ENCODE peak calls at places on chromosome 13, in six cellular contexts. U is substantia nigra, H is AG10803, Z is AG08396, A is GM13976, F is activated T-cell treated with anti-CD3 and anti-CD28 coated beads for 1 hour. Y is an unnamed sample.

GRCh38 chr13:106612688-106613087 is 44.8 kb upstream of the ARGLU1 start:
- DNase-seq in A (no peak), Z (no peak), H (peak), F (no peak), U (no peak), Y (no peak)

GRCh38 chr13:47036291-47037008 is 139.6 kb upstream of the HTR2A start:
- DNase-seq in U (no peak), A (peak), F (no peak), H (no peak), Z (no peak), Y (peak)

GRCh38 chr13:27797228-27797624 is 4.9 kb downstream of the GSX1 start:
- DNase-seq in U (no peak), F (no peak), H (peak), A (no peak), Z (no peak), Y (no peak)

GRCh38 chr13:33363328-33363727 is 77.8 kb upstream of the STARD13 start:
- DNase-seq in Z (no peak), U (no peak), F (no peak), H (no peak), A (no peak), Y (peak)

GRCh38 chr13:99980201-99981114 is 1.1 kb upstream of the ZIC2 start:
- DNase-seq in A (peak), U (peak), H (peak), F (peak), Z (peak), Y (peak)

GRCh38 chr13:79673993-79674377 is 193.0 kb downstream of the NDFIP2 start:
- DNase-seq in U (no peak), Z (no peak), A (no peak), H (no peak), F (no peak), Y (no peak)

GRCh38 chr13:28532226-28533048 is 37.5 kb upstream of the FLT1 start:
- DNase-seq in H (no peak), A (peak), Z (peak), U (peak), F (no peak), Y (no peak)

GRCh38 chr13:111118898-111119607 is 3.9 kb downstream of the ARHGEF7 start:
- DNase-seq in Z (no peak), H (no peak), A (no peak), F (no peak), U (no peak), Y (no peak)

GRCh38 chr13:21033866-21034601 is 27.4 kb downstream of the LATS2 start:
- DNase-seq in U (no peak), Z (peak), A (no peak), H (peak), F (no peak), Y (no peak)

GRCh38 chr13:50616101-50616500 is 227.4 kb downstream of the DLEU7 start:
- DNase-seq in Z (no peak), F (no peak), A (no peak), H (peak), U (no peak), Y (no peak)

GRCh38 chr13:102380012-102380411 is 21.8 kb downstream of the FGF14 start:
- DNase-seq in A (no peak), F (no peak), U (no peak), Z (no peak), H (no peak), Y (no peak)

GRCh38 chr13:39556856-39557255 is 46.1 kb downstream of the LHFPL6 start:
- DNase-seq in A (no peak), U (no peak), F (no peak), H (no peak), Z (no peak), Y (no peak)

GRCh38 chr13:96960379-96960778 is 33.9 kb downstream of the OXGR1 start:
- DNase-seq in H (no peak), F (no peak), U (no peak), Z (no peak), A (no peak), Y (no peak)

Y was measured in GM12865.